ENCODE peak calls at places on chromosomes 5 and 9, in eight cellular contexts. O is thoracic aorta; W is neural progenitor cell; V is bronchial epithelial cell; K is CD8-positive, alpha-beta T cell; J is aorta; X is effector memory CD4-positive, alpha-beta T cell; D is fibroblast of lung. C is an unnamed sample. For H3K27me3, the result is how much of the 10 kb centered on the place peaks cover.

GRCh38 chr5:149062371-149063016 is 368 bp downstream of the SH3TC2 start:
- DNase-seq in O (no peak), W (no peak), V (peak), K (no peak), J (peak), X (no peak), D (peak), C (no peak)

GRCh38 chr5:32707394-32707997 is 3.6 kb upstream of the NPR3 start:
- DNase-seq in O (no peak), W (peak), V (peak), K (no peak), J (no peak), X (no peak), D (peak), C (peak)

GRCh38 chr5:73446631-73447233 is 1.8 kb downstream of the FOXD1 start:
- DNase-seq in O (no peak), W (peak), V (no peak), K (no peak), J (no peak), X (no peak), D (no peak), C (no peak)

GRCh38 chr9:121852646-121853616 is 201.5 kb downstream of the DAB2IP start:
- DNase-seq in O (peak), W (no peak), V (no peak), K (no peak), J (peak), X (no peak), D (no peak), C (no peak)

GRCh38 chr5:145681686-145682085 is 153.5 kb downstream of the PRELID2 start:
- DNase-seq in O (peak), W (peak), V (peak), K (no peak), J (peak), X (no peak), D (peak), C (peak)

GRCh38 chr9:126513159-126514036 is 100.3 kb upstream of the LMX1B start:
- DNase-seq in O (no peak), W (no peak), V (peak), K (no peak), J (no peak), X (no peak), D (no peak), C (no peak)

GRCh38 chr5:72066658-72067057 is 40.6 kb upstream of the MAP1B start:
- DNase-seq in O (no peak), W (no peak), V (peak), K (no peak), J (no peak), X (no peak), D (peak), C (no peak)

GRCh38 chr5:180873628-180874520 is 12.8 kb upstream of the ZFP62 start:
- DNase-seq in O (no peak), W (no peak), V (no peak), K (no peak), J (no peak), X (peak), D (peak), C (no peak)

GRCh38 chr9:127187231-127187956 is 65.0 kb upstream of the ANGPTL2 start:
- DNase-seq in O (peak), W (peak), V (peak), K (no peak), J (peak), X (no peak), D (peak), C (no peak)

GRCh38 chr9:128409998-128410397 is 10.7 kb upstream of the CERCAM start:
- DNase-seq in O (no peak), W (peak), V (no peak), K (no peak), J (no peak), X (no peak), D (peak), C (peak)

GRCh38 chr5:148760945-148761638 is 65.3 kb upstream of the ADRB2 start:
- DNase-seq in O (no peak), W (no peak), V (no peak), K (no peak), J (no peak), X (no peak), D (peak), C (no peak)

GRCh38 chr5:135944967-135945560 is 9.7 kb downstream of the LECT2 start:
- DNase-seq in O (peak), W (peak), V (peak), K (no peak), J (no peak), X (no peak), D (peak), C (peak)

GRCh38 chr9:114002986-114003740 is 74.9 kb downstream of the AMBP start:
- DNase-seq in O (no peak), W (no peak), V (no peak), K (no peak), J (no peak), X (no peak), D (peak), C (no peak)

DNA sequence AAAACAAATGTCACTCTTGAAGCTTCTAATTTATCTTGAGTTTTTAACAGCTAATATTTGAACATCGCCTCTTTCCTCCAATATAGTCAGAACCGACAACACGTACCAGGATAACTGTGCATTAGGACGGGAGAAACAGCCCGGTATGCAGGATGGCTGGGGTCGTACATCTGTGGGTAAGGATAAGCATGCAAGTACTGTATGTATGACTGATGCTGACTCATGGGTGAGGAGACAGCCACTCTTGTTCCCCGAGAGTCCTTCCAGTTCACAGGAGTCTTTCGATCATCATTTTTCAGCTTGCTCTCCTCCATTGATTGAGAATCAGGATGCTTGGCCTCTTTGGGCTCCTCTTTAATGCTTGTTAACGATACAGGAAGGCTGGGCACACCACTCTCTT is 102.3 kb downstream of the ZNF608 start:
- DNase-seq in O (no peak), W (no peak), V (peak), K (no peak), J (no peak), X (no peak), D (peak), C (no peak)
- H3K27me3 ChIP-seq in O (under half), W (under half), V (under half), K (under half), J (under half), X (under half), D (under half), C (under half)

DNA sequence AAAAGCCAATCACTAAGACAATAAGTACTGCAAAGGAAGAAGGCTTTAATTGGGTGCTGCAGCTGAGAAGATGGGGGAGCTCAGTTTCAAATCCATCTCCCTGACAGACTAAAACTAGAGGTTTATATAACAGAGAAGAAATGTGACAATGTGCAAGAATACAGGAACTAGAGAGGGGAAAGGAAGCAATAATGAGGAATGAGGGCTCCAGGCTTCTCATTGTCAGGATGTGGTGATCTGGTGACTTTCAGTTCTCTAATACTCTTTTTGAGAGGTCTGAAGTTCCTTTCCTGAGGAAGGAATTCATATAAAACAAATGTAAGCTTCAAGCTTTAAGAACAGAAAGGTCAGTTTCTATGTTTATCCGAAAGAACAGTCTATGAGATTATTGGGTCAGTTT is 42.6 kb upstream of the SPATA31E1 start:
- DNase-seq in O (no peak), W (no peak), V (no peak), K (no peak), J (no peak), X (no peak), D (no peak), C (no peak)
- H3K27me3 ChIP-seq in O (under half), W (under half), V (under half), K (under half), J (under half), X (under half), D (under half), C (under half)

DNA sequence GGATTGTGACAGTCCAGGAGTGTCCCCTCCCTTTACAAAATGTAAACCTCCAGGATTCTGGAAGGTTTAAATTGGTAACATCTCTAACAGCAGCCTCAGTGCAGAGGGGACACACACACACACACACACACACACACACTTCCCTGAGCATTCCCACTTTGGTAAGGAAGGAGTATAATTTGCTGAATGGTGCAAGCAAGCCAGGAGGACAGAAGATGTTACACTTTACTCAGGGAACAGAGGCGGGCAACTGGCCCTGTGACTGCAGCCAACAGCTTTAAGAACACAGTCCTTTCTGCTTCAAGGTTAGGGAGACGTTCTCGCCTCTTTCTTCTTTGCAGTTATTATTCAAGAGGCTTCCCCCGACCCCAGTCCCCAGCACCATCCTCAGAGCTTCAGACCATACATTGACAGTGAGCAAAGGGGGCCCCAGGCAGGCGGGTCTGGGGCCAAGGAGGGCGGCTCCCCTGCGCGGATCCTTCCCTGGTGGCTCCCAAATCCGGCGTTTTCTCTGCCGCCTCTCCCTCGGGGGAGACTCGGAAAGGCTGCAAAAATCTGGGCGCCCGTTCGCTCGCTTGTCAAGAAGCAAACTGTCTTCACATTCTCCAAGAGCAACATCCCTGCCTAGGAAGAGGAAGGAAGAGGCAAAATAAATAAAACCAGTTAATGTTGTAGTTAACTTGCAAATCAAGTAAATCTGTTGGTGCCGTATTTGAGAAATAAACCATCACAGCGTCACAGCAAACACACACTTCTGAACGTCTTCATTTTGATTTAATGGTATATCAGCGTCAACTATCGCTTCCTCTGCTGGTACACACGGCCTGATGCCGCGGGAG is 3.9 kb upstream of the LHX2 start:
- DNase-seq in O (no peak), W (peak), V (no peak), K (no peak), J (no peak), X (no peak), D (no peak), C (no peak)
- H3K27me3 ChIP-seq in O (half or more), W (half or more), V (half or more), K (half or more), J (under half), X (half or more), D (half or more), C (half or more)

DNA sequence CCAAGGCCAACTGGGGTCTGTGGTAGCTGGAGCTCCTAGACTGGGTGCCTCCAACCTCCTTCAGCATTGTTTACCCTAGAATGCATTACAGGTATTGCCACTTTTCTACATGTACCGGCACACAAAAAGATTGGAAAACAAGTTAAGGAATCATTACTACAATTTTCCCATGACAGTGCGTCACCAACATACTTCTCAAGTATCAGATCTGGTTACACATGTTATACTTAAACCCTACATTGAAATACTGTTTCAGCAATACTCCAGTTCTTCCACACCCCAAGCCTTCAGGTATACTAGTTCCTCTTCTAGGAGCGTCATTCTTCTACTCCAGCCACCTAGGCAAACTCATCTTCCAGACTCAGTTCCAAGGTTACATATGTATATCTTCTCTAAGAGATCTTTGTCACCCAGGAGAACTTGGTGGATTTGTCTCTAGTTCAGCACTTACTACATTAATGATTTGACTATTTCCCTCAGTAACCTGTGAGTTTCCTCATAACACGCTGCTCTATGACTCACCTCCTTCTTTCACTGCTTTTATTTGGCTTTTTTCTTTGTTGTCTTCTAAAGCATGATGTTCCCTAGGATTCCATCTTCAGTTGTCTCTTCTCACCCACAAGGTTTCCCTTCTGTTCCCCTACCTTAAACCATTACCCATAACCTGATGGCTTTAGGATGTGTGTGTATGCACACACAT is 217.0 kb downstream of the AP3B1 start:
- DNase-seq in O (no peak), W (no peak), V (peak), K (no peak), J (no peak), X (no peak), D (no peak), C (no peak)
- H3K27me3 ChIP-seq in O (under half), W (under half), V (under half), K (under half), J (under half), X (under half), D (under half), C (under half)

DNA sequence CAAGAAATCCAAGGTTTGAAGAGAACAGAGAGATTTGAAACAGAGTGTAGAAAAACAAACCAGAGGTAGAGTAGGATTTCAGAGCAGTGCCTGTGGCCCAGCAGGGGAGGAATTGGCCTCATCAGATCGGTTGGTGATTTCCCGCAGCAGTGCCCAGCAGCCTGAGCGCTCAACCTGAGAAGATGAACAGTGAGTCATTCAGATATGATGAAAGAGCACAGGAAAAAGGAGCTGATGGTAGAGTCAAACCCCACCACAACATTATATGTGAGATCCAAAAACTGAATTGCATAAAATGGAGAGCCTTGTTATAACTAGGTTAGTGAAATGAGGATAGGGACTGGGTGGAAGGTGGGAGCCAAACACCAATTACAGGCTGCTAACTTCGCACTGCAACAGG is 248.9 kb downstream of the PIK3R1 start:
- DNase-seq in O (no peak), W (no peak), V (peak), K (peak), J (no peak), X (peak), D (peak), C (no peak)
- H3K27me3 ChIP-seq in O (under half), W (under half), V (under half), K (under half), J (under half), X (under half), D (under half), C (under half)

GRCh38 chr5:74454263-74455030 is 186.1 kb downstream of the ENC1 start:
- DNase-seq in O (no peak), W (no peak), V (no peak), K (no peak), J (no peak), X (no peak), D (no peak), C (no peak)
- H3K27me3 ChIP-seq in O (under half), W (under half), V (under half), K (under half), J (under half), X (under half), D (under half), C (under half)

DNA sequence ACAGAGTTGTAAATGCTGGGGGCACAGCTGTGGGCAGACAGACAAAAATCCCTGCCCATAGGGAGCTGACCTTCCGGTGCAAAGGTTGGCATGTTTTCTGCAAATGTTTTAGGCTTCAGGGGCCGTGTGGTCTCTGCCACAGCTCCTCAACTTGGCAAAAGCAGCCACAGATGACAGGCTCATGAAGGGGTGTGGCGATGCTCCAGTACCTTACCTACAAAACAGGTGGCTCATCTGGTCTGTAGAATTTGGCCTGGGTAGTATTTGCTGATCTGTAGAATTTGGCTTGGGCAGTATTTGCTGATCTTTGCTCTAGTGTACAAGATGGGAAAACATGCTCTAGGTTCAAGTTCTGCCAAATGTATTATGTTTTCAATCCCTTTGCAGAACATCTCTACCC is 283.9 kb downstream of the GADD45G start:
- DNase-seq in O (no peak), W (no peak), V (no peak), K (no peak), J (no peak), X (no peak), D (no peak), C (no peak)
- H3K27me3 ChIP-seq in O (under half), W (under half), V (under half), K (under half), J (under half), X (under half), D (under half), C (under half)

GRCh38 chr5:56725709-56726108 is 89.6 kb upstream of the MAP3K1 start:
- DNase-seq in O (no peak), W (no peak), V (no peak), K (no peak), J (no peak), X (no peak), D (no peak), C (no peak)

GRCh38 chr5:56734066-56734766 is 81.1 kb upstream of the MAP3K1 start:
- DNase-seq in O (no peak), W (no peak), V (no peak), K (no peak), J (no peak), X (no peak), D (no peak), C (no peak)

GRCh38 chr5:56732147-56732546 is 83.2 kb upstream of the MAP3K1 start:
- DNase-seq in O (no peak), W (no peak), V (no peak), K (no peak), J (no peak), X (no peak), D (no peak), C (no peak)

GRCh38 chr5:56733580-56733979 is 81.8 kb upstream of the MAP3K1 start:
- DNase-seq in O (no peak), W (no peak), V (peak), K (no peak), J (no peak), X (no peak), D (no peak), C (no peak)

GRCh38 chr5:56729488-56729887 is 85.9 kb upstream of the MAP3K1 start:
- DNase-seq in O (no peak), W (no peak), V (no peak), K (no peak), J (no peak), X (no peak), D (no peak), C (no peak)
- H3K27me3 ChIP-seq in O (under half), W (under half), V (under half), K (under half), J (under half), X (under half), D (under half), C (under half)

GRCh38 chr5:88140863-88141694 is 127.6 kb downstream of the TMEM161B start:
- DNase-seq in O (peak), W (peak), V (peak), K (peak), J (peak), X (peak), D (peak), C (peak)
- H3K27me3 ChIP-seq in O (under half), W (half or more), V (under half), K (under half), J (under half), X (under half), D (under half), C (under half)